ENCODE peak calls at places on chromosomes 11 and 22, in nine cellular contexts. R, D, A, X, B, I, Y, U and C are unnamed samples.
A peak's percentile ranks its signal among the peaks of the same experiment; 100 is the strongest.

GRCh38 chr11:4610258-4610935 is 2.4 kb upstream of the TRIM68 start:
- DNase-seq in R (no peak), D (no peak), A (peak; percentile 55), X (no peak), B (no peak), I (no peak), Y (no peak), U (no peak), C (no peak)

GRCh38 chr22:33766056-33766455 is 154.2 kb downstream of the LARGE1 start:
- DNase-seq in R (no peak), D (no peak), A (no peak), X (no peak), B (no peak), I (no peak), Y (no peak), U (no peak), C (no peak)

GRCh38 chr22:19878461-19879247 is 24.0 kb upstream of the GNB1L start:
- DNase-seq in R (no peak), D (no peak), A (no peak), X (no peak), B (peak; percentile 13), I (no peak), Y (no peak), U (no peak), C (no peak)

GRCh38 chr11:134014502-134014901 is 54.4 kb upstream of the JAM3 start:
- DNase-seq in R (no peak), D (no peak), A (no peak), X (no peak), B (no peak), I (no peak), Y (no peak), U (no peak), C (no peak)

GRCh38 chr11:57260937-57261783 is 24.1 kb upstream of the APLNR start:
- DNase-seq in R (no peak), D (no peak), A (no peak), X (no peak), B (no peak), I (no peak), Y (no peak), U (no peak), C (no peak)

GRCh38 chr11:81112718-81113117 is 1620.9 kb downstream of the FAM181B start:
- DNase-seq in R (no peak), D (no peak), A (no peak), X (no peak), B (no peak), I (no peak), Y (no peak), U (no peak), C (no peak)

GRCh38 chr22:48536691-48537591 is 1290.7 kb downstream of the BRD1 start:
- DNase-seq in R (no peak), D (no peak), A (no peak), X (no peak), B (no peak), I (no peak), Y (no peak), U (no peak), C (no peak)

GRCh38 chr11:65448418-65449196 is 26.0 kb downstream of the NEAT1 start:
- DNase-seq in R (no peak), D (no peak), A (no peak), X (no peak), B (peak; percentile 44), I (peak; percentile 22), Y (no peak), U (peak; percentile 62), C (no peak)

GRCh38 chr11:13137778-13138400 is 128.8 kb downstream of the RASSF10 start:
- DNase-seq in R (no peak), D (no peak), A (no peak), X (no peak), B (no peak), I (no peak), Y (no peak), U (peak; percentile 53), C (no peak)

GRCh38 chr11:6568191-6568918 is 35.1 kb downstream of the RRP8 start:
- DNase-seq in R (no peak), D (no peak), A (peak; percentile 85), X (peak; percentile 74), B (no peak), I (no peak), Y (peak; percentile 54), U (peak; percentile 54), C (no peak)

GRCh38 chr11:95266751-95267374 is 35.9 kb upstream of the SESN3 start:
- DNase-seq in R (no peak), D (no peak), A (peak; percentile 44), X (peak; percentile 38), B (no peak), I (no peak), Y (peak; percentile 26), U (no peak), C (no peak)

GRCh38 chr11:19714387-19715363 is 2.0 kb downstream of the NAV2 start:
- DNase-seq in R (no peak), D (no peak), A (peak; percentile 94), X (peak; percentile 69), B (no peak), I (peak; percentile 74), Y (no peak), U (peak; percentile 85), C (no peak)